ENCODE peak calls at places on chromosomes 4 and X, in five cellular contexts. One of them, this sample, is unnamed.

GRCh38 chr4:15956179-15956850 is 6.7 kb downstream of the FGFBP2 start:
- DNase-seq in HFF-Myc: peak; percentile 39
- DNase-seq in spleen: peak; percentile 88
- DNase-seq in OCI-LY7: peak; percentile 82
- DNase-seq in astrocyte of the cerebellum: peak; percentile 20
- DNase-seq in this sample: peak; percentile 77

GRCh38 chrX:140762061-140762460 is 52.5 kb downstream of the LINC00632 start:
- DNase-seq in OCI-LY7: peak; percentile 54
- DNase-seq in spleen: no peak
- DNase-seq in astrocyte of the cerebellum: peak; percentile 44
- DNase-seq in HFF-Myc: no peak
- DNase-seq in this sample: peak; percentile 24

GRCh38 chrX:13938053-13938765 is 91.5 kb downstream of the GEMIN8 start:
- DNase-seq in spleen: peak; percentile 76
- DNase-seq in astrocyte of the cerebellum: no peak
- DNase-seq in OCI-LY7: no peak
- DNase-seq in HFF-Myc: no peak
- DNase-seq in this sample: peak; percentile 28

GRCh38 chr4:3045500-3045850 is 28.9 kb downstream of the HTT-AS start:
- DNase-seq in OCI-LY7: no peak
- DNase-seq in spleen: peak; percentile 94
- DNase-seq in astrocyte of the cerebellum: peak; percentile 6
- DNase-seq in HFF-Myc: no peak
- DNase-seq in this sample: no peak

GRCh38 chr4:77240469-77241066 is 83.6 kb downstream of the CCNG2 start:
- DNase-seq in astrocyte of the cerebellum: peak; percentile 24
- DNase-seq in spleen: peak; percentile 81
- DNase-seq in HFF-Myc: peak; percentile 21
- DNase-seq in OCI-LY7: peak; percentile 72
- DNase-seq in this sample: peak; percentile 63

GRCh38 chr4:175253184-175253902 is 335.2 kb downstream of the ADAM29 start:
- DNase-seq in astrocyte of the cerebellum: no peak
- DNase-seq in HFF-Myc: no peak
- DNase-seq in spleen: no peak
- DNase-seq in OCI-LY7: peak; percentile 54
- DNase-seq in this sample: peak; percentile 7

GRCh38 chr4:189940178-189941004 is at the start of gene FRG1:
- DNase-seq in OCI-LY7: peak; percentile 94
- DNase-seq in spleen: peak; percentile 99
- DNase-seq in HFF-Myc: peak; percentile 79
- DNase-seq in astrocyte of the cerebellum: peak; percentile 88
- DNase-seq in this sample: peak; percentile 93

GRCh38 chr4:107349266-107349665 is 313.2 kb upstream of the DKK2 start:
- DNase-seq in spleen: no peak
- DNase-seq in astrocyte of the cerebellum: no peak
- DNase-seq in HFF-Myc: peak; percentile 16
- DNase-seq in OCI-LY7: no peak
- DNase-seq in this sample: no peak

GRCh38 chrX:40097492-40098263 is at the start of gene BCOR:
- DNase-seq in spleen: peak; percentile 93
- DNase-seq in astrocyte of the cerebellum: no peak
- DNase-seq in OCI-LY7: peak; percentile 74
- DNase-seq in HFF-Myc: no peak
- DNase-seq in this sample: no peak

GRCh38 chr4:126065016-126065415 is 750.3 kb downstream of the FAT4 start:
- DNase-seq in astrocyte of the cerebellum: no peak
- DNase-seq in OCI-LY7: no peak
- DNase-seq in spleen: no peak
- DNase-seq in HFF-Myc: no peak
- DNase-seq in this sample: no peak

GRCh38 chr4:100736651-100737450 is 219.0 kb upstream of the EMCN start:
- DNase-seq in HFF-Myc: peak; percentile 85
- DNase-seq in spleen: no peak
- DNase-seq in OCI-LY7: no peak
- DNase-seq in astrocyte of the cerebellum: peak; percentile 95
- DNase-seq in this sample: no peak

GRCh38 chr4:90457817-90458216 is 330.6 kb downstream of the CCSER1 start:
- DNase-seq in HFF-Myc: no peak
- DNase-seq in astrocyte of the cerebellum: no peak
- DNase-seq in OCI-LY7: no peak
- DNase-seq in spleen: peak; percentile 58
- DNase-seq in this sample: no peak

GRCh38 chr4:40334591-40335507 is at the start of gene CHRNA9:
- DNase-seq in spleen: no peak
- DNase-seq in OCI-LY7: no peak
- DNase-seq in astrocyte of the cerebellum: no peak
- DNase-seq in HFF-Myc: no peak
- DNase-seq in this sample: no peak

GRCh38 chrX:23816179-23816578 is 33.2 kb downstream of the SAT1 start:
- DNase-seq in HFF-Myc: no peak
- DNase-seq in OCI-LY7: no peak
- DNase-seq in astrocyte of the cerebellum: no peak
- DNase-seq in spleen: peak; percentile 48
- DNase-seq in this sample: no peak

GRCh38 chr4:100366213-100366612 is 151.6 kb downstream of the EMCN start:
- DNase-seq in OCI-LY7: no peak
- DNase-seq in spleen: no peak
- DNase-seq in HFF-Myc: no peak
- DNase-seq in astrocyte of the cerebellum: no peak
- DNase-seq in this sample: no peak

GRCh38 chr4:121125486-121125885 is 38.6 kb downstream of the TNIP3 start:
- DNase-seq in astrocyte of the cerebellum: no peak
- DNase-seq in spleen: no peak
- DNase-seq in OCI-LY7: no peak
- DNase-seq in HFF-Myc: no peak
- DNase-seq in this sample: no peak

GRCh38 chr4:153521467-153521866 is 55.3 kb downstream of the TMEM131L start:
- DNase-seq in HFF-Myc: no peak
- DNase-seq in OCI-LY7: peak; percentile 68
- DNase-seq in spleen: no peak
- DNase-seq in astrocyte of the cerebellum: no peak
- DNase-seq in this sample: no peak

GRCh38 chrX:10526442-10526841 is 93.9 kb downstream of the MID1 start:
- DNase-seq in HFF-Myc: no peak
- DNase-seq in OCI-LY7: no peak
- DNase-seq in astrocyte of the cerebellum: no peak
- DNase-seq in spleen: no peak
- DNase-seq in this sample: no peak

GRCh38 chr4:86556791-86557415 is 37.2 kb upstream of the PTPN13 start:
- DNase-seq in OCI-LY7: no peak
- DNase-seq in spleen: no peak
- DNase-seq in astrocyte of the cerebellum: no peak
- DNase-seq in HFF-Myc: no peak
- DNase-seq in this sample: no peak

GRCh38 chr4:31089815-31090214 is 369.6 kb downstream of the PCDH7 start:
- DNase-seq in OCI-LY7: no peak
- DNase-seq in spleen: no peak
- DNase-seq in HFF-Myc: no peak
- DNase-seq in astrocyte of the cerebellum: peak; percentile 23
- DNase-seq in this sample: no peak

GRCh38 chr4:17230727-17231126 is 281.2 kb downstream of the QDPR start:
- DNase-seq in astrocyte of the cerebellum: no peak
- DNase-seq in OCI-LY7: no peak
- DNase-seq in HFF-Myc: no peak
- DNase-seq in spleen: no peak
- DNase-seq in this sample: no peak

GRCh38 chrX:39195156-39195555 is 393.9 kb downstream of the MID1IP1 start:
- DNase-seq in OCI-LY7: no peak
- DNase-seq in spleen: no peak
- DNase-seq in HFF-Myc: no peak
- DNase-seq in astrocyte of the cerebellum: no peak
- DNase-seq in this sample: no peak

GRCh38 chr4:13985824-13986223 is 358.3 kb upstream of the BOD1L1 start:
- DNase-seq in astrocyte of the cerebellum: no peak
- DNase-seq in spleen: no peak
- DNase-seq in OCI-LY7: no peak
- DNase-seq in HFF-Myc: no peak
- DNase-seq in this sample: no peak

GRCh38 chr4:2948895-2949781 is 14.1 kb downstream of the NOP14 start:
- DNase-seq in spleen: no peak
- DNase-seq in astrocyte of the cerebellum: no peak
- DNase-seq in HFF-Myc: no peak
- DNase-seq in OCI-LY7: peak; percentile 31
- DNase-seq in this sample: no peak

GRCh38 chr4:177489847-177490246 is 47.6 kb upstream of the AGA start:
- DNase-seq in spleen: no peak
- DNase-seq in astrocyte of the cerebellum: no peak
- DNase-seq in OCI-LY7: no peak
- DNase-seq in HFF-Myc: no peak
- DNase-seq in this sample: no peak

GRCh38 chr4:56843421-56843899 is 22.0 kb upstream of the SPINK2 start:
- DNase-seq in OCI-LY7: no peak
- DNase-seq in HFF-Myc: no peak
- DNase-seq in astrocyte of the cerebellum: no peak
- DNase-seq in spleen: peak; percentile 64
- DNase-seq in this sample: no peak

GRCh38 chr4:155809835-155810234 is 51.0 kb downstream of the GUCY1B1 start:
- DNase-seq in OCI-LY7: peak; percentile 65
- DNase-seq in astrocyte of the cerebellum: peak; percentile 73
- DNase-seq in spleen: no peak
- DNase-seq in HFF-Myc: peak; percentile 77
- DNase-seq in this sample: peak; percentile 48

GRCh38 chr4:118124977-118125376 is 90.7 kb downstream of the NDST3 start:
- DNase-seq in OCI-LY7: no peak
- DNase-seq in HFF-Myc: no peak
- DNase-seq in spleen: no peak
- DNase-seq in astrocyte of the cerebellum: no peak
- DNase-seq in this sample: no peak

GRCh38 chr4:108355523-108356208 is 186.9 kb upstream of the LEF1 start:
- DNase-seq in astrocyte of the cerebellum: no peak
- DNase-seq in HFF-Myc: no peak
- DNase-seq in OCI-LY7: no peak
- DNase-seq in spleen: no peak
- DNase-seq in this sample: no peak

GRCh38 chrX:150348365-150348764 is 14.8 kb upstream of the MAMLD1 start:
- DNase-seq in astrocyte of the cerebellum: no peak
- DNase-seq in HFF-Myc: no peak
- DNase-seq in OCI-LY7: no peak
- DNase-seq in spleen: no peak
- DNase-seq in this sample: no peak

GRCh38 chr4:152585036-152585439 is 49.1 kb upstream of the FBXW7 start:
- DNase-seq in HFF-Myc: no peak
- DNase-seq in OCI-LY7: peak; percentile 26
- DNase-seq in astrocyte of the cerebellum: no peak
- DNase-seq in spleen: no peak
- DNase-seq in this sample: peak; percentile 47

GRCh38 chrX:40581333-40581910 is 652 bp downstream of the ATP6AP2 start:
- DNase-seq in OCI-LY7: peak; percentile 24
- DNase-seq in astrocyte of the cerebellum: no peak
- DNase-seq in spleen: no peak
- DNase-seq in HFF-Myc: no peak
- DNase-seq in this sample: no peak

GRCh38 chr4:107740950-107741701 is 21.1 kb upstream of the PAPSS1 start:
- DNase-seq in HFF-Myc: peak; percentile 50
- DNase-seq in astrocyte of the cerebellum: peak; percentile 42
- DNase-seq in spleen: no peak
- DNase-seq in OCI-LY7: no peak
- DNase-seq in this sample: no peak

GRCh38 chr4:8917868-8918783 is 46.5 kb upstream of the HMX1 start:
- DNase-seq in HFF-Myc: peak; percentile 10
- DNase-seq in spleen: peak; percentile 86
- DNase-seq in astrocyte of the cerebellum: no peak
- DNase-seq in OCI-LY7: peak; percentile 61
- DNase-seq in this sample: peak; percentile 81
- TF ChIP-seq CTCF in HFF-Myc: peak; percentile 84
- TF ChIP-seq CTCF in spleen: peak; percentile 95
- TF ChIP-seq CTCF in astrocyte of the cerebellum: peak; percentile 81
- TF ChIP-seq CTCF in OCI-LY7: peak; percentile 87
- TF ChIP-seq CTCF in this sample: peak; percentile 94

DNA sequence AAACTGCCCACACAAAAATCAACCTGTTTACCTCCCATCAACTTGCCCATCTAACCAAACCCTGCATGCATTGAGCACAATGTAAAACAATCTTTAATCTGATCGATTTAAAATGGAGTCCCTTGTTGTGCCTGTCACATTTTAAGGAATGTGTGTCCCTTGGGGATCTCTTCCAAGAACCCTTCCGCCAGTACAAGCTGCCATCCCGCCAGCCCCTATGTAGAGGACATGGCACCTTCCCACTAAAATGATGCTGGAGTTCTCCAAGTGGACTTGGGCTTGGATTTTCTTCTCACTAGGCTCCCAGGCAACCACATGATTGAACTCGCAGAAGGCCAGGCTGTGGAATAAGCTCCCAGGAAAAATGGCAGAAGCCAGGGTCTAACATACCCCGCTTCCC is 45.8 kb upstream of the ENPP6 start:
- DNase-seq in OCI-LY7: no peak
- DNase-seq in HFF-Myc: no peak
- DNase-seq in astrocyte of the cerebellum: no peak
- DNase-seq in spleen: no peak
- DNase-seq in this sample: no peak
- TF ChIP-seq CTCF in OCI-LY7: no peak
- TF ChIP-seq CTCF in HFF-Myc: no peak
- TF ChIP-seq CTCF in astrocyte of the cerebellum: no peak
- TF ChIP-seq CTCF in spleen: no peak
- TF ChIP-seq CTCF in this sample: no peak

DNA sequence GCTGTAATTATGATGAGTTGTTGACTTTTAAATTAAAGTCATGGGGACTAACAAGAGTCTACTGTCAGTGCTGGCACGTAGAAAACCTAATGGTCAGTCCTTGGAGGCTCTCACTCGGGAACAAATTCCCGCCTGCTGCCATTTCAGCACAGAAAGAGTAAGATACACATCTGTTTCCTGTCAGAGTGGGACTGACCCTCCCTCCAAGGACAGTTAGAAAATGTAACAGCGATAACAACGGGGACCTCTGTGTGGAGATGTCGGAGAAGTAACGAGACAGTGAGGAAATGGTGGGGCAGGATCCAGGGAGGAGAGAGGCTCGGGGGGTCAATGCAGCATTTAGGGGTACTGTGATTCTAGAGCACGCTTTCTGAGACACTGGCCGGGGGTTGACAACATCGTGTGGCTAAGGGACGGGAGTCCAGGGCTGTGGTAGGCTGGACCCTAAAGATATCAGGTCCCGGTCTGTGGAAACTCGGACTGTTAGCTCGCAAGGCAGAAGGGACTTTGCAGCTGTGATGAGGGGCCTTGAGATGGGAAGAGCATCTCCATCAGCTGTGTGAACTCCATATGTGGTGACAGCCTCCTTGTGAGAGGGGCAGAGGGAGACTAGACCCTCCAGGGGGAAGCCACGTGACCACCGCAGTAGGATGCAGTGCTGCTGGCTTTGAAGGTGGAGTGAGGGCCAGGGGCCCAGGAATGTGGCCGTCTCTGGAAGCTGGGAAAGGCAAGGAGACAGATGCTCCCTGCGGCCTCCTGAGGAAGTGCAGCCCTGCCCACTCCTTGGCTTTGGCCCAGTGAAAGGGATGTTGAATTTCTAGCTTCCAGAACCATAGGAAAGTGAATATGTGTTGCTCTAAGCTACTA is 35.8 kb upstream of the SORCS2 start:
- DNase-seq in astrocyte of the cerebellum: no peak
- DNase-seq in OCI-LY7: no peak
- DNase-seq in HFF-Myc: no peak
- DNase-seq in spleen: peak; percentile 53
- DNase-seq in this sample: no peak
- TF ChIP-seq CTCF in astrocyte of the cerebellum: peak; percentile 81
- TF ChIP-seq CTCF in OCI-LY7: peak; percentile 43
- TF ChIP-seq CTCF in HFF-Myc: peak; percentile 62
- TF ChIP-seq CTCF in spleen: peak; percentile 74
- TF ChIP-seq CTCF in this sample: no peak

GRCh38 chr4:87838207-87838606 is 5.4 kb downstream of the MEPE start:
- DNase-seq in astrocyte of the cerebellum: no peak
- DNase-seq in OCI-LY7: no peak
- DNase-seq in spleen: no peak
- DNase-seq in HFF-Myc: no peak
- DNase-seq in this sample: no peak
- TF ChIP-seq CTCF in astrocyte of the cerebellum: peak; percentile 46
- TF ChIP-seq CTCF in OCI-LY7: peak; percentile 60
- TF ChIP-seq CTCF in spleen: no peak
- TF ChIP-seq CTCF in HFF-Myc: peak; percentile 27
- TF ChIP-seq CTCF in this sample: no peak